ENCODE peak calls at places on chromosome 15, in four cellular contexts. Q is Panc1; K is stimulated activated CD8-positive, alpha-beta memory T cell treated with anti-CD3 and anti-CD28 coated beads, Interleukin-7, amount 100 ng/mL, for 1 hour; T is aorta. S is an unnamed sample.

GRCh38 chr15:69035205-69035917 is 20.9 kb downstream of the NOX5 start:
- DNase-seq in T (no peak), K (no peak), Q (no peak), S (no peak)

GRCh38 chr15:60932051-60932915 is 296.8 kb downstream of the RORA start:
- DNase-seq in T (peak; percentile 76), Q (no peak), K (peak; percentile 4), S (no peak)

GRCh38 chr15:36879568-36880225 is 220.7 kb downstream of the MEIS2 start:
- DNase-seq in Q (no peak), T (no peak), K (no peak), S (no peak)

GRCh38 chr15:94327356-94327936 is 96.1 kb downstream of the MCTP2 start:
- DNase-seq in T (no peak), Q (peak; percentile 32), K (no peak), S (no peak)

GRCh38 chr15:49225572-49226281 is 55.7 kb downstream of the GALK2 start:
- DNase-seq in T (no peak), K (no peak), Q (no peak), S (no peak)

GRCh38 chr15:90376789-90377188 is 11.3 kb upstream of the IQGAP1 start:
- DNase-seq in K (peak; percentile 34), Q (no peak), T (no peak), S (no peak)

GRCh38 chr15:91849749-91850161 is 3.8 kb upstream of the SLCO3A1 start:
- DNase-seq in K (no peak), T (no peak), Q (no peak), S (no peak)

GRCh38 chr15:55909036-55909811 is 84.2 kb downstream of the NEDD4 start:
- DNase-seq in K (no peak), T (no peak), Q (no peak), S (no peak)

GRCh38 chr15:74621936-74622335 is 6.3 kb downstream of the CLK3 start:
- DNase-seq in K (no peak), Q (no peak), T (peak; percentile 36), S (no peak)

GRCh38 chr15:67329984-67330733 is 75.6 kb downstream of the IQCH start:
- DNase-seq in Q (no peak), T (no peak), K (no peak), S (no peak)

GRCh38 chr15:66505430-66505811 is 295 bp downstream of the ZWILCH start:
- DNase-seq in Q (no peak), K (no peak), T (no peak), S (no peak)

GRCh38 chr15:31360158-31360561 is 33.5 kb downstream of the KLF13 start:
- DNase-seq in T (no peak), Q (no peak), K (no peak), S (no peak)